ENCODE peak calls at places on chromosomes 2 and 18, in ten cellular contexts. A, B, Q, C, K, X, M, S, Z and V are unnamed samples.

GRCh38 chr2:188776634-188777033 is 197.5 kb upstream of the COL3A1 start:
- DNase-seq in A (peak), K (no peak), Q (no peak), S (peak), M (peak), Z (peak), B (peak), C (no peak), X (no peak), V (peak)

GRCh38 chr2:26612522-26613240 is 28.5 kb downstream of the CIB4 start:
- DNase-seq in C (no peak), A (no peak), B (no peak), Z (no peak), S (no peak), X (no peak), K (no peak), M (no peak), Q (peak), V (no peak)

GRCh38 chr2:20483496-20483895 is 36.6 kb downstream of the RHOB start:
- DNase-seq in S (no peak), Z (no peak), K (no peak), M (no peak), X (no peak), A (no peak), C (no peak), Q (peak), B (no peak), V (no peak)

GRCh38 chr2:218010116-218010837 is 7.5 kb upstream of the TNS1 start:
- DNase-seq in S (peak), A (no peak), B (no peak), Z (peak), X (peak), C (peak), K (no peak), Q (no peak), M (peak), V (no peak)

GRCh38 chr2:37190290-37190689 is 1.8 kb upstream of the SULT6B1 start:
- DNase-seq in Q (no peak), K (no peak), X (no peak), C (no peak), M (no peak), Z (no peak), B (no peak), S (no peak), A (no peak), V (no peak)

GRCh38 chr2:217573565-217573964 is 429.2 kb downstream of the TNS1 start:
- DNase-seq in M (peak), K (no peak), Q (no peak), Z (peak), C (no peak), S (peak), B (no peak), X (no peak), A (peak), V (peak)

GRCh38 chr2:217294211-217294610 is 434.3 kb upstream of the TNP1 start:
- DNase-seq in S (no peak), M (no peak), Q (no peak), Z (no peak), B (no peak), C (no peak), K (no peak), X (no peak), A (no peak), V (no peak)

GRCh38 chr2:28250006-28250405 is 142.7 kb upstream of the FOSL2 start:
- DNase-seq in K (no peak), Q (no peak), A (peak), M (peak), X (no peak), C (no peak), B (peak), Z (peak), S (peak), V (peak)

GRCh38 chr2:10211822-10212438 is 89.4 kb downstream of the RRM2 start:
- DNase-seq in K (no peak), B (no peak), X (no peak), C (no peak), Z (no peak), Q (no peak), M (no peak), S (no peak), A (no peak), V (no peak)

GRCh38 chr2:217086038-217086522 is 226.2 kb upstream of the TNP1 start:
- DNase-seq in K (no peak), B (no peak), M (peak), A (peak), Q (no peak), C (no peak), S (peak), X (no peak), Z (peak), V (no peak)

GRCh38 chr18:22856870-22857269 is 76.3 kb upstream of the RBBP8 start:
- DNase-seq in A (no peak), M (no peak), Z (no peak), S (no peak), B (no peak), X (no peak), K (no peak), Q (no peak), C (no peak), V (no peak)

GRCh38 chr2:11786592-11786991 is 40.2 kb downstream of the LPIN1 start:
- DNase-seq in Z (no peak), M (no peak), S (no peak), C (no peak), B (no peak), Q (peak), K (no peak), A (no peak), X (no peak), V (no peak)

GRCh38 chr18:55587341-55588000 is 521 bp downstream of the TCF4 start:
- DNase-seq in K (no peak), M (peak), C (peak), S (peak), A (peak), Q (no peak), X (no peak), B (no peak), Z (peak), V (peak)

GRCh38 chr2:112184121-112184520 is 45.9 kb downstream of the FBLN7 start:
- DNase-seq in A (no peak), B (no peak), Q (no peak), S (no peak), M (no peak), K (no peak), Z (no peak), X (no peak), C (no peak), V (no peak)

DNA sequence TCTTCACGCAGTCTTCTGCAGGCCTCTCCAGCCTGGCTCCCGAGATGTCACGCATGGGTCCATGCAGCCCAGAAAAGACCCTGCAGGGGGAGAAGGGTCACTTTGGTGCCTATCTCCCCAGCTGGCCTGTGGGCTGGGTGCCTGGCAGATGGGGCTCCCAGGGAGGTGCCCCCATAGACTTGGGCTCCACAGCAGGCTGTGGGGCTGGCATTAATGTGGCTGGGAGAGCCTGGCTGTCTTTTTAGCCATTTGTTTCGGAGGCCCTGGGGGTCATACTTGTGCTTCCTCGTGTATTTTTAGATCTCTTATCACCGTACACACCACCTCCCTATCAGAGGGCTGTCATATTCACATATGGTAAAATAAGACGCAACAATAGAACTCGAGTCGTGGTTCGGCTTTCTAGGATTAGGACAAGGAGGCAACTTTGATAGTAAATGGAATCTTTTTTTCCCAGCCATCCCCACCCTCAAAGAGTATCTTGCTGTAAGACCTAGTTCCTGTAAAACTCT is 74.5 kb downstream of the LRRFIP1 start:
- DNase-seq in C (no peak), S (no peak), K (no peak), M (no peak), A (no peak), Z (no peak), Q (peak), B (no peak), X (no peak), V (no peak)
- H3K4me3 ChIP-seq in C (no peak), S (peak), K (no peak), M (no peak), A (no peak), Z (no peak), Q (no peak), B (no peak), X (peak), V (peak)

GRCh38 chr2:169676357-169676756 is 17.8 kb downstream of the CFAP210 start:
- DNase-seq in S (no peak), M (no peak), B (no peak), K (no peak), Q (no peak), C (no peak), Z (no peak), X (no peak), A (no peak), V (no peak)
- TF ChIP-seq CTCF in S (no peak), M (no peak), B (peak), K (peak), Q (no peak), C (no peak), Z (no peak), X (no peak), A (no peak), V (peak)

GRCh38 chr2:174635015-174635593 is 37.5 kb upstream of the WIPF1 start:
- DNase-seq in C (no peak), M (no peak), K (no peak), A (no peak), X (no peak), S (peak), Z (no peak), Q (no peak), B (no peak), V (no peak)

GRCh38 chr2:174633621-174633927 is 36.0 kb upstream of the WIPF1 start:
- DNase-seq in X (no peak), Z (no peak), S (peak), M (no peak), B (no peak), Q (no peak), C (no peak), K (peak), A (no peak), V (peak)

GRCh38 chr2:174632847-174633620 is 35.4 kb upstream of the WIPF1 start:
- DNase-seq in A (no peak), M (no peak), Z (no peak), S (peak), C (no peak), K (no peak), Q (no peak), B (no peak), X (no peak), V (peak)

GRCh38 chr2:174635747-174636399 is 38.3 kb upstream of the WIPF1 start:
- DNase-seq in M (peak), X (no peak), A (peak), Q (no peak), B (peak), C (no peak), K (no peak), S (peak), Z (peak), V (peak)

DNA sequence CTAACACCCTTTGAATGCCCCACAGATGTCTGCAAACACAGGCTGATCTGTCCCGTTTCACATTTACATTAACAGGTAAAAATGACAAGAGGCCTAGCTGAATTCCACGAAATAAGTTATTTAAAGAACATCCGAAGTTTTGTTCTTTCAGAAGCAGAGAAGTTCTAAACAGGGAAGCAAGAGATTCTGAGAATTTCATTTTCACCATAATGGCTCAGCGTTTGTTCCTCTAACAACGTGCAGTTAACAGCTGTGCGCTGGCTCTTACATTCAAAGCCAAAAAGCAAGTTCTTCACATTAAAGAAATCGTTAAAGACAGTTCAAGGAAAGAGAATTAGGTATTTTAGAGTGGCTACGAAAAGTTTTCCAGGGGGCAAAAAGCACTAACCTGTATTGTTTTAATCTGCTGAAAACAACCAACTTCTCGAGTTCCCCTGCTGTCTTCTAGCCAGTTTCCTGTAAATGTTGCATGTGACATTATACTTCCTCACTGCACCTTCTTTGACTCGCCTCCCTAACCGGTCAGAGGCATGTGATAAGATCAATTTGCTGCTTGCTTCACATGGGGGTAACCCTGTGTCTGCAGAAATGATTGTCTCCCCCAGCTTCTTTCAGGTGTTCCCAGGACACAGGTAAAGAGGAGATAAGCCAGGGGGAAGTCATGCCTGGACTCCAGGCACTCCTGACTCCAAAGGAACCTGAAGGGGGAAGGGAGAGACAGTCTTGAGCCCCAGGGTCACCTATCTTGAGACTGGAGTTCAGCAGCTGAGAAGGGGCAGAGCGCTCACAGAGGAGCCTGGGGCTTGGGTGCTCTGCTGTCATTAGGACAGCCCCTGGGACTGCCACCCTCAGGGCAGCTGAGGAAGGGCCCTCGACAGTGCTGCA is 36.8 kb upstream of the WIPF1 start:
- DNase-seq in M (peak), Q (no peak), B (no peak), A (no peak), S (peak), K (no peak), C (peak), Z (no peak), X (no peak), V (peak)
- H3K4me3 ChIP-seq in M (no peak), Q (no peak), B (no peak), A (no peak), S (no peak), K (no peak), C (no peak), Z (no peak), X (peak), V (peak)

GRCh38 chr2:145919507-145919906 is 1399.6 kb upstream of the ZEB2 start:
- DNase-seq in B (no peak), S (peak), Z (peak), K (no peak), C (no peak), X (no peak), Q (no peak), M (peak), A (peak), V (peak)
- TF ChIP-seq CTCF in B (no peak), S (no peak), Z (no peak), K (no peak), C (peak), X (no peak), Q (no peak), M (peak), A (peak), V (peak)

DNA sequence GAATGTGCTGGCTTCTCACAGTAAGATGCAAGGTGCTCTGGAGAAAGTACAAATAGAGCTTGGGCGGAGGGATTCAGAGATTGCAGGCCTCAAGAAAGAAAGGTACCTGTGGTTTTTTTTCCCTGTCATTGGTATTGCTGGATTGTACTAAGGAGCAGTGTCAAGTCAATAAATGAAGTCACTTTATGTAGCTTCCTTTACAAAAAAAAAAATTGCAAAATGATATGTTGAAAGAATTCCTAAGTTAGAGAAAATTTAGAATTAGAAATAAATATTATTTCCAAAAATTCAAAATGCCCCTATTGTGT is 80.0 kb downstream of the GTF3C3 start:
- DNase-seq in A (no peak), S (no peak), M (no peak), Z (no peak), K (no peak), X (no peak), Q (no peak), C (no peak), B (no peak), V (no peak)
- H3K4me3 ChIP-seq in A (no peak), S (peak), M (no peak), Z (no peak), K (no peak), X (no peak), Q (no peak), C (no peak), B (no peak), V (no peak)

DNA sequence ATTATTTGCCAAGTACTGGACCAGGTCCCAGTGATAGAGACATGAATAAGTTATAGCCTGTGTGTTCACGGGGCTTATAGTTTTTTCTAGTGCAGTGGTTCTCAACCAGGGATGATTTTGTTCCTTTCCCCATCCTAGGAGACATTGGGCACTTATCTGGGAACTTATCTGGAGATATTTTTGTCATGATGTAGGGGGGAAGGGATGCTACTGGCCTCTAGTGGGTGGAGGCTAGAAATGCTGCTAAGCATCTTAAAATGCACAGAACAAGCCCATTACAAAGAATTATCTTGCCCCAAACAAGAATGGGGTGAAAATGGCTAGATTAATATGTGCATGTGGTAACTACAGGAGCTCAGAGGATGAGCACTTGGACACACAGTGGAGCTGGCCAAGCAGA is 75.2 kb downstream of the KLHL29 start:
- DNase-seq in C (no peak), B (no peak), Z (peak), M (peak), A (peak), X (no peak), S (peak), Q (no peak), K (no peak), V (peak)
- TF ChIP-seq CTCF in C (peak), B (peak), Z (peak), M (peak), A (peak), X (no peak), S (peak), Q (no peak), K (peak), V (peak)

DNA sequence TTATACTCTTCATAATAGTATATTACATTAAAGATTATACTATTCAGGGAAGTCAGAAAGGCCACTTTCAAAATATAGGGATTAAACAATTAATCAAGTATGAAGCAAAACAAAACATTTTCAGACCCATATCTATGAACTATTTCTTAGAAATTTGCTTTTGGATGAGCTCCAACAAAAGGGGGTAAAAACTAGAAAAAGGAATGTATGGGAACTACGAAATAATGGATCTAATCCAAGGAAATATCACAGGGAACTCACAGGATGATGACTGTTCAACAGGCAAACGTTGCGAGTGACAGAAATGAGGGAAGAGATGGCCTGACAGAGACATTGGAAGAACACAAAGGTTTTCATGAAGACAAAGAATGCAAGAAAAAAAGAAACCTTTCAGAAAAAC is 27.9 kb downstream of the G6PC2 start:
- DNase-seq in K (no peak), M (no peak), Z (peak), C (no peak), S (no peak), Q (no peak), A (no peak), X (no peak), B (no peak), V (no peak)
- H3K4me3 ChIP-seq in K (no peak), M (no peak), Z (no peak), C (no peak), S (no peak), Q (no peak), A (no peak), X (no peak), B (no peak), V (no peak)

DNA sequence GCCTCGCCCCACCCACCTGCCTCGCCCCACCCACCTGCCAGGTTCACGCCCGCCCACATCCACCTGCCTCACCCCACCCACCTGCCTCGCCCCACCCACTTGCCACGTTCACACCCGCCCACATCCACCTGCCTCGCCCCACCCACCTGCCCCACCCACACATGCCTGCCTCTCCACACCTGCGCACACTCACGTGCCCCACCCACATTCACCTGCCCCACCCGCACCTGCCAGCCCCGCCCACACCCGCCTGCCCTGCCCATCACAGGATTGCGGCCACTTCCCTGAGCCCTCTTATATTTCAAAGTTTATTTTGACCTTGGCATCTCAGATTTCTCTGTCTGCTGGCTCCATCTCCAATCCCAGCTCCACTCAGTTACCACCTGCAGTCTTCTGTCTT is 217.5 kb upstream of the SOX11 start:
- DNase-seq in S (no peak), M (no peak), Z (no peak), X (no peak), B (no peak), C (no peak), A (no peak), Q (no peak), K (no peak), V (no peak)
- TF ChIP-seq CTCF in S (no peak), M (no peak), Z (no peak), X (no peak), B (no peak), C (no peak), A (no peak), Q (no peak), K (no peak), V (no peak)

GRCh38 chr2:157442136-157442535 is 1.8 kb downstream of the CYTIP start:
- DNase-seq in C (no peak), B (no peak), A (no peak), M (no peak), X (no peak), Z (no peak), Q (no peak), S (no peak), K (no peak), V (no peak)
- H3K4me3 ChIP-seq in C (no peak), B (no peak), A (no peak), M (no peak), X (peak), Z (no peak), Q (no peak), S (no peak), K (no peak), V (no peak)

GRCh38 chr2:6103949-6104348 is 411.8 kb downstream of the SOX11 start:
- DNase-seq in X (peak), B (no peak), M (no peak), Q (no peak), S (no peak), C (no peak), Z (no peak), K (no peak), A (no peak), V (no peak)
- TF ChIP-seq CTCF in X (no peak), B (no peak), M (no peak), Q (no peak), S (no peak), C (no peak), Z (no peak), K (no peak), A (no peak), V (no peak)